ENCODE peak calls at places on chromosomes 12 and 14, in nine cellular contexts. K, S, G, P, X, F, Z, E and I are unnamed samples.

GRCh38 chr12:70619471-70620152 is 17.6 kb downstream of the PTPRB start:
- DNase-seq in K (no peak), S (no peak), G (no peak), P (no peak), X (no peak), F (no peak), Z (no peak), E (no peak), I (no peak)

GRCh38 chr12:113700943-113701342 is 229.3 kb upstream of the LHX5 start:
- DNase-seq in K (no peak), S (no peak), G (no peak), P (peak; percentile 28), X (no peak), F (no peak), Z (no peak), E (no peak), I (no peak)

GRCh38 chr12:89890191-89890590 is 181.6 kb upstream of the ATP2B1 start:
- DNase-seq in K (no peak), S (no peak), G (no peak), P (no peak), X (no peak), F (no peak), Z (no peak), E (no peak), I (no peak)

GRCh38 chr14:54435500-54435981 is 5.6 kb downstream of the CNIH1 start:
- DNase-seq in K (no peak), S (no peak), G (no peak), P (no peak), X (no peak), F (no peak), Z (no peak), E (no peak), I (no peak)

GRCh38 chr12:124837958-124838803 is 25.5 kb downstream of the SCARB1 start:
- DNase-seq in K (peak; percentile 60), S (peak; percentile 95), G (peak; percentile 93), P (peak; percentile 99), X (peak; percentile 74), F (peak; percentile 35), Z (no peak), E (peak; percentile 90), I (no peak)

GRCh38 chr12:27969901-27970390 is 2.6 kb downstream of the PTHLH start:
- DNase-seq in K (peak; percentile 72), S (peak; percentile 74), G (peak; percentile 37), P (peak; percentile 90), X (peak; percentile 22), F (no peak), Z (peak; percentile 25), E (peak; percentile 30), I (no peak)

GRCh38 chr12:104796475-104796862 is 161.6 kb downstream of the SLC41A2 start:
- DNase-seq in K (no peak), S (no peak), G (no peak), P (no peak), X (no peak), F (no peak), Z (no peak), E (no peak), I (no peak)

GRCh38 chr14:84961637-84962036 is 568.3 kb upstream of the FLRT2 start:
- DNase-seq in K (no peak), S (no peak), G (no peak), P (no peak), X (no peak), F (no peak), Z (no peak), E (no peak), I (no peak)

DNA sequence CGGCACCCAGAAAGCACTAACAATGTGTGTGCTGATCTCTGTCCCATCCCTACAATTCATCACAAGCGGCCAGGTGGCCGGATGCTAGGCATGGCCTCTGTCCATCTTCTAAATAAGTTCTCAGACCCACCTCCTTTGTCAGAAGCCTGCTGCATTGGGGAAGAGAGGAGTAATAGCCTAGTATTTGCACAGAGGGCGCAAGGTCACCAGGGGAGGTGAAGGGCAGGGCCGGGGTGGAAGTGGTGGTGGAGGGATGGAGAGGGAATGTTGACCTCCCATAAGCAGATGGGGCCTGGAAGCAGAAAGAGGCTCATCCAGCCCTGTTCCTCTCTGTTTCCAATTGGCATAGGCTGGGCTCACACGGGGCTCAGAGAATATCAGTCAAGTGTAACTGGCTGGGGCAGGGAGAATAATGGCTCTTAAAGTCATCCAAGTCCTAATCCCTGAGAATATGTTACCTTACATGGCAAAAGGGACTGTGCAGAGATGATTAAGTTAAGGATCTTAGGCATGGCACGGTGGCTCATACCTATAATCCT is 6.9 kb downstream of the RILPL1 start:
- DNase-seq in K (no peak), S (no peak), G (no peak), P (no peak), X (no peak), F (no peak), Z (no peak), E (no peak), I (no peak)
- H3K4me1 ChIP-seq in K (peaks cover 12% of the 10 kb centered on the region), S (peaks cover 11% of the 10 kb centered on the region), G (no peaks in the 10 kb centered on the region), P (peaks cover 7% of the 10 kb centered on the region), X (peaks cover 14% of the 10 kb centered on the region), F (peaks cover 11% of the 10 kb centered on the region), Z (no peaks in the 10 kb centered on the region), E (peaks cover under 1% of the 10 kb centered on the region), I (peaks cover 28% of the 10 kb centered on the region)

GRCh38 chr12:14959126-14959440 is 2.3 kb downstream of the ARHGDIB start:
- DNase-seq in K (no peak), S (no peak), G (no peak), P (no peak), X (no peak), F (no peak), Z (no peak), E (no peak), I (no peak)

GRCh38 chr12:14955876-14956811 is 5.3 kb downstream of the ARHGDIB start:
- DNase-seq in K (no peak), S (no peak), G (no peak), P (no peak), X (no peak), F (no peak), Z (peak; percentile 76), E (no peak), I (no peak)

GRCh38 chr12:14959463-14959862 is 1.9 kb downstream of the ARHGDIB start:
- DNase-seq in K (no peak), S (no peak), G (no peak), P (no peak), X (no peak), F (no peak), Z (no peak), E (no peak), I (no peak)

GRCh38 chr12:14958361-14959125 is 2.9 kb downstream of the ARHGDIB start:
- DNase-seq in K (no peak), S (no peak), G (no peak), P (no peak), X (no peak), F (no peak), Z (no peak), E (no peak), I (no peak)

GRCh38 chr12:14957769-14958168 is 3.6 kb downstream of the ARHGDIB start:
- DNase-seq in K (no peak), S (no peak), G (peak; percentile 11), P (no peak), X (no peak), F (no peak), Z (no peak), E (no peak), I (no peak)
- H3K4me3 ChIP-seq in K (peak overlapping the region; percentile 35), S (no peak overlapping the region), G (no peak overlapping the region), P (no peak overlapping the region), X (no peak overlapping the region), F (no peak overlapping the region), Z (peak overlapping the region; percentile 80), E (no peak overlapping the region), I (peak overlapping the region; percentile 7)

DNA sequence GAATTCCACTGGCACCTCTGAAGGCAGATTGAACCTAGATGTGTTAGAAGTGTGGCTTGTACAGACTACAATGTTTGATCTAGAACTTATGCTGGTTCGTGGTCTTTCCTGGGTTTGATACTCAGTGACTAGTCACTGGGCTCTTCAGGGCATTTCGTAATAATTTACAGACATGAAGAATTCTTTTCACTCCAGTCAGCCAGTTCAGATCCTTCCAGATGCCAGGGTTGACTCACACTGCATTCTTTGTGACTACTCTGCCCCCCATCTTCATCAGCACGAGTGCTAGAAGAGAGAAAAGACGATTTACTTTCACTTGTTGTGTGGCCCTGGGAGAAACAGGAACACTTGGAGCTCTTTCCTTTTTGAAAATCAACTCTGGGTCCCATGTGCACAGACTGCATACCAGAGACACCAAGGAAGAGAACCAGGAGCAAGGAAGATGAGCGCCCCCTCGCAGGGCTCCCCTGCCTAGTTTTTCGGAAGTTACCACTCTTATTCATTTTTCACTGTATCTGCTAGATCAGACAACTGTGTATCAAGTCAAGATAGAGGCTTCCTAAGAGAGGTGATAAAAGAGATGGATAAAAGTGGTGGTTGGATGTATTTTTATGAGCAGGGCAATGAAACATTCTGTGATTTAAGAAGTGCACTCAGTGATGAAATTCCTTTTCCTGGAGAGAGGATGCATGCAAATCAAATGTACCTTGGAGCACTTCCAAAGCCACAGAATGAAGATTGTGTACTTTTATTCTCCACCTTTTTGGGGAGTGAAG is 33.5 kb upstream of the EVL start:
- DNase-seq in K (no peak), S (peak; percentile 80), G (peak; percentile 24), P (peak; percentile 91), X (peak; percentile 17), F (peak; percentile 59), Z (no peak), E (peak; percentile 62), I (no peak)
- TF ChIP-seq EP300 in K (no peak), S (no peak), G (no peak), P (peak; percentile 78), X (no peak), F (no peak), Z (no peak), E (no peak), I (no peak)

GRCh38 chr12:6373022-6373787 is 2.2 kb downstream of the SCNN1A start:
- DNase-seq in K (peak; percentile 44), S (peak; percentile 28), G (peak; percentile 62), P (no peak), X (no peak), F (no peak), Z (no peak), E (no peak), I (no peak)

GRCh38 chr12:6374028-6374780 is 1.2 kb downstream of the SCNN1A start:
- DNase-seq in K (no peak), S (peak; percentile 61), G (peak; percentile 16), P (no peak), X (no peak), F (peak; percentile 21), Z (no peak), E (peak; percentile 21), I (no peak)

GRCh38 chr12:6370576-6370935 is 4.8 kb downstream of the SCNN1A start:
- DNase-seq in K (no peak), S (peak; percentile 44), G (no peak), P (no peak), X (no peak), F (no peak), Z (no peak), E (no peak), I (no peak)

GRCh38 chr12:6370994-6371754 is 4.2 kb downstream of the SCNN1A start:
- DNase-seq in K (peak; percentile 66), S (peak; percentile 59), G (peak; percentile 84), P (peak; percentile 99), X (no peak), F (peak; percentile 88), Z (peak; percentile 34), E (no peak), I (no peak)

DNA sequence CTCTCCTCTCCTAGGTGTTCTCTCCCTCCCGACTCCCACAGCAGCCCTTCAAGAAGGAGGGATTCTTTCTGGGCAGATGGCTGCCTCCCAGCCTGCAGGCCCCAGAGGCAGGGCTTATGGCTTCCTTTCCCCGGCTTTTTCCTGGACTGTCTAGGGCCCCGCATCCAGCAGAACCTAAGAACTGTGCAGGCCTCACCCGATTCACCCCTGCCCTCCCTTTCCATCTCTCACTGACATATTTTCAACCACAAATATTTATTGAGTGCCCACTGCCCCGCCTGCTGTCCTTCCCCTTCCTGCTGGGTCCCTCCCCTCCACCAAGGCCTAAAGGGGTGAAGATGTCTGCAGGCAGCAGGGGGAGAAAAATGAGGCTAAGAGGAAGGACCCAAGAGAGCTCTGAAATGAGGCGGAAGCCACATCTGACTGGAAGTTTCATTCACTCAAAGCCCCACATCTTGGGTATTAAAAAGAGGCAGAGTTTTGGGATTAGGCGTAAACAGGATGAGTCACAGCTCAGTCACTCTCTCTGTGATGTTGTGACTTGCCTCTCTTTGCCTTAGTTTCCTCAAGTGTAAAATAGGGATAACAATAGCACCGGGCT is 2.9 kb downstream of the SCNN1A start:
- DNase-seq in K (peak; percentile 45), S (peak; percentile 67), G (peak; percentile 56), P (peak; percentile 94), X (no peak), F (peak; percentile 78), Z (no peak), E (peak; percentile 17), I (no peak)
- H3K4me1 ChIP-seq in K (peaks cover 51% of the 10 kb centered on the region), S (peaks cover 34% of the 10 kb centered on the region), G (peaks cover 47% of the 10 kb centered on the region), P (peaks cover 96% of the 10 kb centered on the region), X (peaks cover 85% of the 10 kb centered on the region), F (peaks cover 52% of the 10 kb centered on the region), Z (peaks cover 10% of the 10 kb centered on the region), E (peaks cover 19% of the 10 kb centered on the region), I (peaks cover 50% of the 10 kb centered on the region)